ENCODE peak calls at places on chromosomes 11 and 22, in six cellular contexts. One of them, this sample, is unnamed.

GRCh38 chr11:18324381-18324780 is 2.0 kb downstream of the GTF2H1 start:
- DNase-seq in GM12865: peak; percentile 11
- DNase-seq in AG10803: no peak
- DNase-seq in choroid plexus epithelial cell: no peak
- DNase-seq in fibroblast of the aortic adventitia: no peak
- DNase-seq in CD4-positive, alpha-beta T cell: no peak
- DNase-seq in this sample: no peak

GRCh38 chr11:76805206-76805913 is 22.2 kb downstream of the TSKU start:
- DNase-seq in AG10803: peak; percentile 18
- DNase-seq in GM12865: no peak
- DNase-seq in CD4-positive, alpha-beta T cell: no peak
- DNase-seq in choroid plexus epithelial cell: peak; percentile 66
- DNase-seq in fibroblast of the aortic adventitia: no peak
- DNase-seq in this sample: no peak

GRCh38 chr11:17917556-17917955 is 95.3 kb downstream of the SERGEF start:
- DNase-seq in AG10803: no peak
- DNase-seq in GM12865: no peak
- DNase-seq in choroid plexus epithelial cell: no peak
- DNase-seq in fibroblast of the aortic adventitia: no peak
- DNase-seq in CD4-positive, alpha-beta T cell: no peak
- DNase-seq in this sample: no peak

GRCh38 chr11:68441466-68442230 is 18.9 kb upstream of the PPP6R3 start:
- DNase-seq in fibroblast of the aortic adventitia: no peak
- DNase-seq in AG10803: peak; percentile 47
- DNase-seq in CD4-positive, alpha-beta T cell: no peak
- DNase-seq in choroid plexus epithelial cell: peak; percentile 94
- DNase-seq in GM12865: no peak
- DNase-seq in this sample: no peak

GRCh38 chr11:33376331-33377099 is 119.3 kb downstream of the HIPK3 start:
- DNase-seq in fibroblast of the aortic adventitia: no peak
- DNase-seq in choroid plexus epithelial cell: no peak
- DNase-seq in CD4-positive, alpha-beta T cell: no peak
- DNase-seq in AG10803: peak; percentile 30
- DNase-seq in GM12865: peak; percentile 25
- DNase-seq in this sample: peak; percentile 43

GRCh38 chr11:69171476-69171875 is 15.7 kb downstream of the SMIM38 start:
- DNase-seq in choroid plexus epithelial cell: no peak
- DNase-seq in CD4-positive, alpha-beta T cell: no peak
- DNase-seq in fibroblast of the aortic adventitia: no peak
- DNase-seq in AG10803: no peak
- DNase-seq in GM12865: no peak
- DNase-seq in this sample: no peak

GRCh38 chr22:41260871-41261270 is 20.1 kb upstream of the CHADL start:
- DNase-seq in choroid plexus epithelial cell: no peak
- DNase-seq in CD4-positive, alpha-beta T cell: no peak
- DNase-seq in fibroblast of the aortic adventitia: no peak
- DNase-seq in AG10803: no peak
- DNase-seq in GM12865: no peak
- DNase-seq in this sample: no peak

GRCh38 chr22:27461470-27461869 is 340.1 kb downstream of the MN1 start:
- DNase-seq in CD4-positive, alpha-beta T cell: no peak
- DNase-seq in GM12865: no peak
- DNase-seq in choroid plexus epithelial cell: peak; percentile 78
- DNase-seq in AG10803: peak; percentile 99
- DNase-seq in fibroblast of the aortic adventitia: peak; percentile 85
- DNase-seq in this sample: peak; percentile 18

GRCh38 chr22:43592470-43592869 is 180.7 kb downstream of the MPPED1 start:
- DNase-seq in choroid plexus epithelial cell: no peak
- DNase-seq in AG10803: no peak
- DNase-seq in GM12865: no peak
- DNase-seq in CD4-positive, alpha-beta T cell: no peak
- DNase-seq in fibroblast of the aortic adventitia: peak; percentile 0
- DNase-seq in this sample: no peak

GRCh38 chr11:79080506-79080905 is 360.3 kb downstream of the TENM4 start:
- DNase-seq in GM12865: no peak
- DNase-seq in choroid plexus epithelial cell: no peak
- DNase-seq in AG10803: peak; percentile 26
- DNase-seq in fibroblast of the aortic adventitia: peak; percentile 32
- DNase-seq in CD4-positive, alpha-beta T cell: no peak
- DNase-seq in this sample: no peak

GRCh38 chr22:49101225-49101624 is 726.4 kb downstream of the BRD1 start:
- DNase-seq in fibroblast of the aortic adventitia: no peak
- DNase-seq in GM12865: no peak
- DNase-seq in AG10803: no peak
- DNase-seq in CD4-positive, alpha-beta T cell: no peak
- DNase-seq in choroid plexus epithelial cell: no peak
- DNase-seq in this sample: no peak

GRCh38 chr11:23320131-23320530 is 459.9 kb upstream of the CCDC179 start:
- DNase-seq in fibroblast of the aortic adventitia: no peak
- DNase-seq in GM12865: no peak
- DNase-seq in AG10803: no peak
- DNase-seq in CD4-positive, alpha-beta T cell: no peak
- DNase-seq in choroid plexus epithelial cell: peak; percentile 14
- DNase-seq in this sample: no peak

GRCh38 chr11:71563401-71563800 is 2.0 kb upstream of the KRTAP5-10 start:
- DNase-seq in GM12865: peak; percentile 74
- DNase-seq in CD4-positive, alpha-beta T cell: no peak
- DNase-seq in choroid plexus epithelial cell: peak; percentile 78
- DNase-seq in fibroblast of the aortic adventitia: peak; percentile 14
- DNase-seq in AG10803: peak; percentile 50
- DNase-seq in this sample: no peak

GRCh38 chr11:73894725-73895335 is 18.0 kb downstream of the PAAF1 start:
- DNase-seq in CD4-positive, alpha-beta T cell: no peak
- DNase-seq in GM12865: no peak
- DNase-seq in fibroblast of the aortic adventitia: peak; percentile 33
- DNase-seq in choroid plexus epithelial cell: no peak
- DNase-seq in AG10803: peak; percentile 43
- DNase-seq in this sample: no peak

GRCh38 chr11:65421204-65422103 is 1.1 kb upstream of the NEAT1 start:
- DNase-seq in choroid plexus epithelial cell: peak; percentile 100
- DNase-seq in CD4-positive, alpha-beta T cell: peak; percentile 74
- DNase-seq in fibroblast of the aortic adventitia: peak; percentile 100
- DNase-seq in GM12865: peak; percentile 93
- DNase-seq in AG10803: peak; percentile 100
- DNase-seq in this sample: no peak

DNA sequence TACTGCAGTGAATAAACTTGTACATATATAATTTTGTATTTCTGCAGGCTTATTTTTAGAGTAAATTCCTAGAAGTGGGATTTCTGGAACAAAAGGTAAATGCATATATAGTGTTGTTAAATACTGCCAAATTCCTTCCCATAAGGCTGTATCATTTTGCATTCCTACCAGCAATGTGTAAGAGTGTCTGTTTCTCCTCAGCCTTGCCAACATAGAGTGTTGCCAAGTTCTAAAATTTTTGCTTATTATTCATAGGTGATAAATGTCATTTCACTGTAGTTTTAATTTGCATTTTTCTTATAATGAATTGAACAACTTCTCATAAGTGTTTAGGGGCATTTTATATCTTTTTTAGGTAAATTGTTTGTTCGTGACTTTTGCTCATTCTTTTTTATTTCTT is 174.2 kb upstream of the ZBED5 start:
- DNase-seq in fibroblast of the aortic adventitia: peak; percentile 37
- DNase-seq in AG10803: no peak
- DNase-seq in CD4-positive, alpha-beta T cell: no peak
- DNase-seq in GM12865: no peak
- DNase-seq in choroid plexus epithelial cell: no peak
- DNase-seq in this sample: no peak
- TF ChIP-seq CTCF in fibroblast of the aortic adventitia: no peak
- TF ChIP-seq CTCF in AG10803: no peak
- TF ChIP-seq CTCF in CD4-positive, alpha-beta T cell: no peak
- TF ChIP-seq CTCF in GM12865: no peak
- TF ChIP-seq CTCF in choroid plexus epithelial cell: no peak
- TF ChIP-seq CTCF in this sample: no peak

DNA sequence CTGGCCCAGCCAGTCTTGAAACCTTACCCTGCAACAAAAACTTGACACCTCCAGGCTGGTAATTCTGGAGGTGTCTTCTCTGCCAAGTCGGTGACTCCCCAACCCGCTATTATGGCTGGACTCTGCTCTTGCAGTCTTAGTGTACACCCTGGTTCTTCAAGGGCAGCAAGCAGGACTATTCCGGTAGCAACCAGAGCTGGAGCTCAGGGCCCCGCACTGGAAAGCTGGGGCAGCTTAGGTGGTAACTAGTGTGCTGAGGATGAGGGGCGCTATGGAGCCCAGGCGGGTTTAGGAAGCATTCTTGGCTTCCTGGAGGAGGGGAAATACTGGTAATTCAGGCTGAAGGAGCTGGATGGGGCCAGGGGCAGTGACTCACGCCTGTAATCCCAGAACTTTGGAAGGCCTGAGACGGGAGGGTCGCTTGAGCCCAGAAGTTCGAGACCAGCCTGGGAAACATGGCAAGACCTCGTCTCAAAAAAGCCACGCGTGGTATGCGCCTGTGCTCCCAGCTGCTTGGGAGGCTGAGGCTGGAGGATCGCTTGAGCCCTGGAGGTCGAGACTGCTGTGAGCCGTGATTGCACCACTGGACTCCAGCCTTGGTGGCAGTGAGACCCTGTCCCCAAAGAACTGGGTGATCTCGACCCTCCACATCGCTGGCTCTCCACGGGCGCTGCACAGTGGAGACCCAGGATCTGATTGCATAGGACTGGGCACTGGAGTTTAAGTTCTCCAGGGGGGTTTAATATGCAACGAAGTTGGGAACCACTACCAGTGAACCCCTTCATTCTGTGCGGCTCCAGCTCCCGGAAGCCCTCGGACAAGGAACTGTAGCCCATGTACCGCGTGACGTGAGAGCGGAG is 10.6 kb upstream of the AIFM3 start:
- DNase-seq in AG10803: no peak
- DNase-seq in GM12865: no peak
- DNase-seq in fibroblast of the aortic adventitia: peak; percentile 21
- DNase-seq in CD4-positive, alpha-beta T cell: no peak
- DNase-seq in choroid plexus epithelial cell: no peak
- DNase-seq in this sample: no peak
- TF ChIP-seq CTCF in AG10803: no peak
- TF ChIP-seq CTCF in GM12865: no peak
- TF ChIP-seq CTCF in fibroblast of the aortic adventitia: no peak
- TF ChIP-seq CTCF in CD4-positive, alpha-beta T cell: no peak
- TF ChIP-seq CTCF in choroid plexus epithelial cell: peak; percentile 17
- TF ChIP-seq CTCF in this sample: peak; percentile 22

GRCh38 chr11:96241351-96241841 is 101.6 kb downstream of the MAML2 start:
- DNase-seq in fibroblast of the aortic adventitia: no peak
- DNase-seq in AG10803: no peak
- DNase-seq in choroid plexus epithelial cell: no peak
- DNase-seq in CD4-positive, alpha-beta T cell: no peak
- DNase-seq in GM12865: no peak
- DNase-seq in this sample: no peak
- TF ChIP-seq CTCF in fibroblast of the aortic adventitia: peak; percentile 2
- TF ChIP-seq CTCF in AG10803: no peak
- TF ChIP-seq CTCF in choroid plexus epithelial cell: peak; percentile 41
- TF ChIP-seq CTCF in CD4-positive, alpha-beta T cell: no peak
- TF ChIP-seq CTCF in GM12865: no peak
- TF ChIP-seq CTCF in this sample: peak; percentile 17

DNA sequence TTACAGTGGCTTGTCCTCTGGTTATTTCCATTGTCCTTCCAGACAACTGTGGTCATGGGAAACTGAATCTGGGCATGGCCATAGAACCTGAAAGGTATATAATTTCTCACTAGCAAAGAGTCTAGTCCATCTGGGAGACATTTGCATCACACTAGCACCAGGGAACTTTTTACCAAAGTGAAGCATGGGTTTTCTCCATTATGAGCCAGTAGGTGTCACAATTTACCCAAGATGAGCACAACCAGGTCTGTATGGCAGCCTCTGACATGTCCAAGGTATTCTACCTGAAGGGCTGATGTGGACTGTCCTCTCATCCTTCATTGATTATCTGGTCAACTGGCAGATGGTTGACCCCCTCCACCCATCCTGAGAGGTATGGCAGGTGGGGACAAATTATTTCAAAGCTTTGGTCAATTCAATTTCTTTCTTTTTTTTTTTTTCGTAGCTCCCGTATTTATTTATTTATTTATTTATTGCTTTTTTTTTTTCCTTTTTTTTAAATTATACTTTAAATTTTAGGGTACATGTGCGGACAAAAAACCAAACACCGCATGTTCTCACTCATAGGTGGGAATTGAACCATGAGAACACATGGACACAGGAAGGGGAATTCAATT is 425.9 kb downstream of the TMEM135 start:
- DNase-seq in fibroblast of the aortic adventitia: no peak
- DNase-seq in CD4-positive, alpha-beta T cell: no peak
- DNase-seq in choroid plexus epithelial cell: peak; percentile 21
- DNase-seq in GM12865: peak; percentile 46
- DNase-seq in AG10803: peak; percentile 34
- DNase-seq in this sample: no peak
- TF ChIP-seq CTCF in fibroblast of the aortic adventitia: no peak
- TF ChIP-seq CTCF in CD4-positive, alpha-beta T cell: no peak
- TF ChIP-seq CTCF in choroid plexus epithelial cell: peak; percentile 37
- TF ChIP-seq CTCF in GM12865: peak; percentile 34
- TF ChIP-seq CTCF in AG10803: peak; percentile 55
- TF ChIP-seq CTCF in this sample: peak; percentile 51

DNA sequence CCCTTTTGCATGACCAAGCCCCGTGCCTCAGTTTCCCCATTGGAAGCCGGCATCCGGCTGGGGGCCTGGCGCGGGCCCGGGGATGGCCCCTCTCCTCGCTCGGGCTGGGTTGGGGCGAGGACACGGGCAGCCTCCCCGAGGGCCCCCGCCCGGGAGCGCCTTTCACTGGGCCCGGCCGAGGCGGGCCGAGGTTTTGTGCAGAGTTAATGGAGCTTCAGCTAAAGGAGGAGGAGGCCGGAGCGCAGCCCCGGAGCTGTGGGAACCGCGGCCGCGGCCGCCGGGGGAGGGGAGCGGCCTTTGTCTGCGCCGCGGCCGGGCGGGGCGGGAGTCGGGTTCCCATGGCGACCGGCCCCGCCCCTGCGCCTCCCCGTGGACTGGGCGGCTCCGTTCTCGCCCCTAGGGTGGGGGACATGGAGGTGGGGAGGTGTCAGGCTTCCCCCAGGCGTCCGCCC is 1.4 kb upstream of the MAPK11 start:
- DNase-seq in AG10803: peak; percentile 54
- DNase-seq in fibroblast of the aortic adventitia: peak; percentile 36
- DNase-seq in CD4-positive, alpha-beta T cell: peak; percentile 51
- DNase-seq in GM12865: peak; percentile 72
- DNase-seq in choroid plexus epithelial cell: peak; percentile 64
- DNase-seq in this sample: no peak
- TF ChIP-seq CTCF in AG10803: no peak
- TF ChIP-seq CTCF in fibroblast of the aortic adventitia: peak; percentile 7
- TF ChIP-seq CTCF in CD4-positive, alpha-beta T cell: no peak
- TF ChIP-seq CTCF in GM12865: peak; percentile 28
- TF ChIP-seq CTCF in choroid plexus epithelial cell: no peak
- TF ChIP-seq CTCF in this sample: peak; percentile 20

GRCh38 chr11:104254347-104254746 is 90.4 kb upstream of the PDGFD start:
- DNase-seq in choroid plexus epithelial cell: peak; percentile 67
- DNase-seq in fibroblast of the aortic adventitia: peak; percentile 19
- DNase-seq in CD4-positive, alpha-beta T cell: no peak
- DNase-seq in AG10803: no peak
- DNase-seq in GM12865: peak; percentile 58
- DNase-seq in this sample: peak; percentile 13
- TF ChIP-seq CTCF in choroid plexus epithelial cell: peak; percentile 92
- TF ChIP-seq CTCF in fibroblast of the aortic adventitia: peak; percentile 51
- TF ChIP-seq CTCF in CD4-positive, alpha-beta T cell: no peak
- TF ChIP-seq CTCF in AG10803: peak; percentile 34
- TF ChIP-seq CTCF in GM12865: peak; percentile 71
- TF ChIP-seq CTCF in this sample: peak; percentile 60

This sample was measured in progenitor cell of endocrine pancreas.